ENCODE peak calls at places on chromosome 17, in six cellular contexts. B is IMR-90, I is neuronal stem cell, X is H1, T is H9, A is trophoblast cell. Y is an unnamed sample.

GRCh38 chr17:41917192-41917591 is 1.6 kb downstream of the ACLY start:
- DNase-seq in B (peak; percentile 59), I (no peak), X (no peak), T (no peak), A (no peak), Y (peak; percentile 38)

GRCh38 chr17:6402258-6402657 is 32.7 kb downstream of the AIPL1 start:
- DNase-seq in B (no peak), I (no peak), X (no peak), T (no peak), A (no peak), Y (no peak)

GRCh38 chr17:73308017-73308823 is 3.6 kb downstream of the CDC42EP4 start:
- DNase-seq in B (peak; percentile 93), I (no peak), X (no peak), T (no peak), A (peak; percentile 83), Y (peak; percentile 94)

GRCh38 chr17:48429156-48429555 is 858 bp downstream of the SKAP1 start:
- DNase-seq in B (no peak), I (no peak), X (no peak), T (no peak), A (no peak), Y (no peak)

GRCh38 chr17:36593651-36594316 is 2.1 kb downstream of the DHRS11 start:
- DNase-seq in B (no peak), I (no peak), X (no peak), T (no peak), A (peak; percentile 92), Y (no peak)

GRCh38 chr17:807146-808002 is 25.2 kb downstream of the MRM3 start:
- DNase-seq in B (no peak), I (no peak), X (no peak), T (no peak), A (no peak), Y (no peak)

GRCh38 chr17:17440938-17441730 is 35.7 kb upstream of the MED9 start:
- DNase-seq in B (no peak), I (no peak), X (no peak), T (no peak), A (no peak), Y (no peak)

GRCh38 chr17:29546834-29547233 is 20.0 kb downstream of the ABHD15 start:
- DNase-seq in B (no peak), I (no peak), X (no peak), T (no peak), A (no peak), Y (peak; percentile 17)

GRCh38 chr17:77684803-77685580 is 273.5 kb upstream of the TNRC6C start:
- DNase-seq in B (no peak), I (no peak), X (no peak), T (peak; percentile 34), A (no peak), Y (no peak)

GRCh38 chr17:27425991-27426390 is 30.3 kb upstream of the KSR1 start:
- DNase-seq in B (no peak), I (no peak), X (no peak), T (no peak), A (no peak), Y (no peak)

GRCh38 chr17:74008196-74008595 is 195.3 kb upstream of the RPL38 start:
- DNase-seq in B (no peak), I (no peak), X (peak; percentile 21), T (peak; percentile 87), A (no peak), Y (no peak)

GRCh38 chr17:43020789-43021738 is 1.1 kb downstream of the VAT1 start:
- DNase-seq in B (peak; percentile 50), I (peak; percentile 39), X (no peak), T (peak; percentile 82), A (peak; percentile 59), Y (peak; percentile 91)

GRCh38 chr17:42518046-42518754 is 17.8 kb upstream of the NAGLU start:
- DNase-seq in B (peak; percentile 98), I (no peak), X (no peak), T (peak; percentile 22), A (peak; percentile 79), Y (peak; percentile 98)

GRCh38 chr17:38428150-38428642 is at the start of gene ARHGAP23:
- DNase-seq in B (peak; percentile 72), I (no peak), X (no peak), T (peak; percentile 84), A (peak; percentile 55), Y (peak; percentile 80)

GRCh38 chr17:2023692-2024571 is 1.2 kb downstream of the RTN4RL1 start:
- DNase-seq in B (peak; percentile 41), I (peak; percentile 93), X (peak; percentile 51), T (peak; percentile 92), A (peak; percentile 65), Y (peak; percentile 43)

GRCh38 chr17:28346746-28347246 is 10.5 kb downstream of the POLDIP2 start:
- DNase-seq in B (no peak), I (no peak), X (no peak), T (peak; percentile 49), A (peak; percentile 46), Y (peak; percentile 63)

GRCh38 chr17:79272666-79273219 is 198.1 kb downstream of the ENGASE start:
- DNase-seq in B (peak; percentile 1), I (no peak), X (no peak), T (no peak), A (no peak), Y (no peak)

GRCh38 chr17:35239823-35240222 is 3.0 kb upstream of the SLFN5 start:
- DNase-seq in B (peak; percentile 21), I (no peak), X (no peak), T (no peak), A (peak; percentile 34), Y (no peak)

GRCh38 chr17:35238817-35239216 is 4.1 kb upstream of the SLFN5 start:
- DNase-seq in B (peak; percentile 78), I (no peak), X (no peak), T (no peak), A (peak; percentile 39), Y (peak; percentile 26)

GRCh38 chr17:35236821-35237220 is 6.1 kb upstream of the SLFN5 start:
- DNase-seq in B (no peak), I (no peak), X (no peak), T (no peak), A (no peak), Y (no peak)

GRCh38 chr17:35235289-35235688 is 7.6 kb upstream of the SLFN5 start:
- DNase-seq in B (no peak), I (no peak), X (no peak), T (no peak), A (no peak), Y (no peak)

DNA sequence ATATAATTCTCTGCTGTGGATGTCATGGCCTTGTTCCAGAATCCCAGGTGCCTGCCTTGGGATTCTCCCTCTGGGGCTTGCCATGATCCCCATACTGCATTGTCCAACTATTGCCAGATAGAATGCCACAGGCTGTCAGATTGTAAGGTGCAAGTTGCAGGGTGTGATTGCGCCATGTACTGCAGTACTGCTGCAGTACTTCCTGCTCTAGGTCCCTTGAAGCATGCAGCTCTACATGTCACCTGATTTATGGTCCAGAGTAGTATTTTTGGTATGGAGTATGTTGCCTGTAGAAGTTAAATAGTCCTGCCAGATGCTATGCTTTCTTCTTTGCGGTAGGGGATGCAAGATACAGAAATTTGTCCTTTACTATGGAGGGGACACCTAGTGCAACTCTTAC is 7.0 kb upstream of the SLFN5 start:
- DNase-seq in B (no peak), I (no peak), X (no peak), T (no peak), A (no peak), Y (no peak)
- H3K14ac ChIP-seq in B (no peak overlapping the region), I (no peak overlapping the region), X (no peak overlapping the region), T (no peak overlapping the region), A (no peak overlapping the region), Y (no peak overlapping the region)

GRCh38 chr17:34961093-34961911 is at the start of the genes CCT6B and ZNF830:
- DNase-seq in B (peak; percentile 95), I (peak; percentile 94), X (peak; percentile 79), T (peak; percentile 95), A (peak; percentile 97), Y (peak; percentile 97)
- H4K8ac ChIP-seq in B (peak within 1 kb of the TSS; percentile 77), I (peak within 1 kb of the TSS; percentile 98), X (peak within 1 kb of the TSS; percentile 99), T (no peak within 1 kb of the TSS), A (peak within 1 kb of the TSS; percentile 99), Y (peak within 1 kb of the TSS; percentile 96)

GRCh38 chr17:67063146-67063545 is 18.8 kb downstream of the CACNG1 start:
- DNase-seq in B (peak; percentile 61), I (no peak), X (no peak), T (peak; percentile 20), A (no peak), Y (no peak)

GRCh38 chr17:67068999-67069398 is 24.6 kb downstream of the CACNG1 start:
- DNase-seq in B (peak; percentile 7), I (no peak), X (no peak), T (no peak), A (peak; percentile 47), Y (peak; percentile 5)

GRCh38 chr17:67069591-67070136 is 25.3 kb downstream of the CACNG1 start:
- DNase-seq in B (no peak), I (no peak), X (no peak), T (no peak), A (no peak), Y (no peak)

GRCh38 chr17:67067571-67068517 is 23.5 kb downstream of the CACNG1 start:
- DNase-seq in B (no peak), I (no peak), X (no peak), T (no peak), A (no peak), Y (no peak)

GRCh38 chr17:67066717-67067116 is 22.4 kb downstream of the CACNG1 start:
- DNase-seq in B (no peak), I (no peak), X (no peak), T (no peak), A (no peak), Y (no peak)
- H3K14ac ChIP-seq in B (no peak overlapping the region), I (no peak overlapping the region), X (no peak overlapping the region), T (no peak overlapping the region), A (no peak overlapping the region), Y (no peak overlapping the region)

GRCh38 chr17:58513913-58514794 is at the start of gene MTMR4:
- DNase-seq in B (peak; percentile 58), I (peak; percentile 85), X (peak; percentile 79), T (peak; percentile 97), A (peak; percentile 87), Y (peak; percentile 81)
- H4K8ac ChIP-seq in B (peak within 1 kb of the TSS; percentile 67), I (no peak within 1 kb of the TSS), X (peak within 1 kb of the TSS; percentile 77), T (no peak within 1 kb of the TSS), A (peak within 1 kb of the TSS; percentile 79), Y (peak within 1 kb of the TSS; percentile 66)

Y was measured in mesenchymal stem cell.